ENCODE peak calls at places on chromosomes 12 and 14, in six cellular contexts. One of them, this sample, is unnamed.
A peak's percentile ranks its signal among the peaks of the same experiment; 100 is the strongest.

GRCh38 chr12:110844551-110845395 is 2.0 kb upstream of the CCDC63 start:
- DNase-seq in activated T-cell treated with anti-CD3 and anti-CD28 coated beads for 1 hour: no peak
- DNase-seq in T-helper 2 cell: no peak
- DNase-seq in Kasumi-1: no peak
- DNase-seq in HT1080: peak; percentile 13
- DNase-seq in NCI-H1105 treated with DMSO at 0.1 percent for 48 hours: no peak
- DNase-seq in this sample: no peak

GRCh38 chr12:109910254-109910968 is 10.3 kb downstream of the TCHP start:
- DNase-seq in NCI-H1105 treated with DMSO at 0.1 percent for 48 hours: no peak
- DNase-seq in T-helper 2 cell: no peak
- DNase-seq in HT1080: no peak
- DNase-seq in activated T-cell treated with anti-CD3 and anti-CD28 coated beads for 1 hour: no peak
- DNase-seq in Kasumi-1: no peak
- DNase-seq in this sample: no peak

GRCh38 chr12:6644257-6644596 is 3.0 kb downstream of the ACRBP start:
- DNase-seq in activated T-cell treated with anti-CD3 and anti-CD28 coated beads for 1 hour: no peak
- DNase-seq in HT1080: no peak
- DNase-seq in NCI-H1105 treated with DMSO at 0.1 percent for 48 hours: no peak
- DNase-seq in Kasumi-1: peak; percentile 53
- DNase-seq in T-helper 2 cell: no peak
- DNase-seq in this sample: no peak

GRCh38 chr12:130477701-130478100 is 140.0 kb downstream of the PIWIL1 start:
- DNase-seq in Kasumi-1: no peak
- DNase-seq in activated T-cell treated with anti-CD3 and anti-CD28 coated beads for 1 hour: no peak
- DNase-seq in HT1080: no peak
- DNase-seq in T-helper 2 cell: no peak
- DNase-seq in NCI-H1105 treated with DMSO at 0.1 percent for 48 hours: no peak
- DNase-seq in this sample: no peak

GRCh38 chr14:77037338-77037782 is 8.9 kb upstream of the IRF2BPL start:
- DNase-seq in HT1080: no peak
- DNase-seq in NCI-H1105 treated with DMSO at 0.1 percent for 48 hours: peak; percentile 82
- DNase-seq in T-helper 2 cell: no peak
- DNase-seq in Kasumi-1: no peak
- DNase-seq in activated T-cell treated with anti-CD3 and anti-CD28 coated beads for 1 hour: no peak
- DNase-seq in this sample: no peak

GRCh38 chr14:23430733-23431105 is 4.7 kb downstream of the MYH7 start:
- DNase-seq in activated T-cell treated with anti-CD3 and anti-CD28 coated beads for 1 hour: no peak
- DNase-seq in T-helper 2 cell: no peak
- DNase-seq in Kasumi-1: no peak
- DNase-seq in NCI-H1105 treated with DMSO at 0.1 percent for 48 hours: peak; percentile 8
- DNase-seq in HT1080: peak; percentile 16
- DNase-seq in this sample: no peak

GRCh38 chr12:105083551-105084105 is 630 bp downstream of the ALDH1L2 start:
- DNase-seq in HT1080: no peak
- DNase-seq in NCI-H1105 treated with DMSO at 0.1 percent for 48 hours: no peak
- DNase-seq in T-helper 2 cell: no peak
- DNase-seq in Kasumi-1: peak; percentile 62
- DNase-seq in activated T-cell treated with anti-CD3 and anti-CD28 coated beads for 1 hour: no peak
- DNase-seq in this sample: no peak

GRCh38 chr12:2826036-2826435 is 8.8 kb downstream of the NRIP2 start:
- DNase-seq in T-helper 2 cell: no peak
- DNase-seq in HT1080: no peak
- DNase-seq in activated T-cell treated with anti-CD3 and anti-CD28 coated beads for 1 hour: no peak
- DNase-seq in NCI-H1105 treated with DMSO at 0.1 percent for 48 hours: no peak
- DNase-seq in Kasumi-1: no peak
- DNase-seq in this sample: no peak

GRCh38 chr12:34396861-34397590 is 374.7 kb downstream of the ALG10 start:
- DNase-seq in Kasumi-1: no peak
- DNase-seq in HT1080: no peak
- DNase-seq in activated T-cell treated with anti-CD3 and anti-CD28 coated beads for 1 hour: no peak
- DNase-seq in NCI-H1105 treated with DMSO at 0.1 percent for 48 hours: no peak
- DNase-seq in T-helper 2 cell: peak; percentile 2
- DNase-seq in this sample: peak; percentile 7

GRCh38 chr12:113154351-113154973 is 4.9 kb downstream of the CFAP73 start:
- DNase-seq in activated T-cell treated with anti-CD3 and anti-CD28 coated beads for 1 hour: no peak
- DNase-seq in T-helper 2 cell: no peak
- DNase-seq in HT1080: no peak
- DNase-seq in Kasumi-1: no peak
- DNase-seq in NCI-H1105 treated with DMSO at 0.1 percent for 48 hours: peak; percentile 48
- DNase-seq in this sample: no peak